ENCODE peak calls at places on chromosomes 6 and 20, in nine cellular contexts. D is cardiac muscle cell, F is upper lobe of left lung, T is MM.1S, U is uterus, X is PC-9, W is heart left ventricle, R is adrenal gland, A is A673. P is an unnamed sample.

GRCh38 chr6:137698636-137699035 is 168.4 kb upstream of the TNFAIP3 start:
- DNase-seq in W (peak), R (peak), F (peak), U (no peak), T (peak), A (no peak), X (no peak), D (no peak), P (no peak)

GRCh38 chr6:66568271-66568670 is 861.2 kb upstream of the EYS start:
- DNase-seq in F (no peak), T (no peak), X (no peak), R (no peak), U (no peak), D (no peak), W (no peak), A (no peak), P (no peak)

GRCh38 chr6:105781248-105781647 is 304.9 kb upstream of the PRDM1 start:
- DNase-seq in W (no peak), X (peak), T (no peak), R (no peak), U (peak), A (no peak), F (no peak), D (no peak), P (no peak)

GRCh38 chr6:129844118-129844891 is 16.8 kb downstream of the TMEM244 start:
- DNase-seq in X (peak), R (no peak), A (peak), T (no peak), F (no peak), W (no peak), D (no peak), U (no peak), P (peak)

GRCh38 chr6:47832386-47833080 is 50.7 kb downstream of the OPN5 start:
- DNase-seq in R (no peak), X (no peak), A (no peak), W (no peak), U (no peak), F (no peak), D (no peak), T (no peak), P (no peak)

GRCh38 chr6:110710115-110710514 is 105.2 kb downstream of the CDK19 start:
- DNase-seq in F (no peak), X (no peak), T (no peak), W (no peak), A (peak), D (no peak), U (no peak), R (no peak), P (no peak)

GRCh38 chr6:157621401-157621800 is 201.6 kb upstream of the SNX9 start:
- DNase-seq in A (no peak), T (no peak), U (no peak), F (no peak), W (no peak), X (no peak), D (no peak), R (no peak), P (no peak)

GRCh38 chr20:37383229-37383989 is 37.5 kb downstream of the SRC start:
- DNase-seq in D (no peak), F (peak), W (no peak), R (peak), T (no peak), X (peak), A (no peak), U (peak), P (no peak)

GRCh38 chr20:56924316-56924975 is 295.3 kb downstream of the TFAP2C start:
- DNase-seq in R (no peak), W (no peak), U (no peak), A (peak), T (no peak), F (no peak), D (no peak), X (no peak), P (no peak)

GRCh38 chr6:137910843-137911456 is 43.9 kb downstream of the TNFAIP3 start:
- DNase-seq in X (no peak), F (no peak), D (no peak), R (no peak), W (no peak), T (no peak), U (no peak), A (no peak), P (no peak)

DNA sequence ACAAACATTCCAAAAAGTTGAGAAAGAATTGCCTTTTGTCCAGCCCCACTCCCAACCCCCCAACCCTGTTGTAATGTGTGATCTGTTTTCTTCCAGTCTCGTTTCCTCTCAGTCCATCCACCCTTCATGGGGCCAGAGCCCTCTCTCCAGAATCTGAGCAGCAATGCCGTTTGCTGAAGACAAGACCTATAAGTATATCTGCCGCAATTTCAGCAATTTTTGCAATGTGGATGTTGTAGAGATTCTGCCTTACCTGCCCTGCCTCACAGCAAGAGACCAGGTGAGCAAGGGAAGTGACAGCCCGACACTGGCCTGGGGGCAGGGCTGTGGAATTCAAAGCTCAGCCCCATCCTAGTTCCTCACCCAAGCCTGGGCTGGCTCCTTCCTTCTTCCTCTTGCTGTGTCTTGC is 7.8 kb downstream of the MAVS start:
- DNase-seq in D (no peak), A (no peak), F (no peak), X (peak), T (no peak), W (no peak), U (no peak), R (no peak), P (no peak)
- H3K27ac ChIP-seq in D (no peak), A (no peak), F (no peak), X (peak), T (no peak), W (no peak), U (no peak), R (no peak), P (no peak)

DNA sequence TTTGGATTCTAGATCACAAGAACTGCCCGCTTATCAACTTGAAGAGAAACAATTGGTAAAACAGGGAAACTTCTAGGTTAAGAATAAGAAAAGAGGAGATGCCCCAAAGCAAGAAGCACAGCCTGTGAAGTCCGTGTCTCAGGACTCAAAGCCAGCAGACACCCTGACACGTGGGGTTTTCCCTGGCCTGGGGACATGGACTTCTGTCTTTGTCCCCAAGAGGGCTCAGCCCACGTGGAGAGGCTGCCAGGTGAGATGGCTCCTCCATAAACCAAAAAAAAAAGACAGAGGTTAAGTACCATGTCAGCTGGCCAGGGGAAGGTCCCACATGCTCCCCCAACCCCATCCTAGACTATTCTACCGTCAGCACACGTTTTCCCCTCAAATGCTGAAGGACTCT is 9.9 kb downstream of the SERPINB6 start:
- DNase-seq in U (no peak), D (no peak), X (no peak), R (no peak), W (no peak), A (no peak), F (no peak), T (no peak), P (no peak)
- H3K4me3 ChIP-seq in U (no peak), D (no peak), X (no peak), R (no peak), W (no peak), A (no peak), F (no peak), T (no peak), P (no peak)

DNA sequence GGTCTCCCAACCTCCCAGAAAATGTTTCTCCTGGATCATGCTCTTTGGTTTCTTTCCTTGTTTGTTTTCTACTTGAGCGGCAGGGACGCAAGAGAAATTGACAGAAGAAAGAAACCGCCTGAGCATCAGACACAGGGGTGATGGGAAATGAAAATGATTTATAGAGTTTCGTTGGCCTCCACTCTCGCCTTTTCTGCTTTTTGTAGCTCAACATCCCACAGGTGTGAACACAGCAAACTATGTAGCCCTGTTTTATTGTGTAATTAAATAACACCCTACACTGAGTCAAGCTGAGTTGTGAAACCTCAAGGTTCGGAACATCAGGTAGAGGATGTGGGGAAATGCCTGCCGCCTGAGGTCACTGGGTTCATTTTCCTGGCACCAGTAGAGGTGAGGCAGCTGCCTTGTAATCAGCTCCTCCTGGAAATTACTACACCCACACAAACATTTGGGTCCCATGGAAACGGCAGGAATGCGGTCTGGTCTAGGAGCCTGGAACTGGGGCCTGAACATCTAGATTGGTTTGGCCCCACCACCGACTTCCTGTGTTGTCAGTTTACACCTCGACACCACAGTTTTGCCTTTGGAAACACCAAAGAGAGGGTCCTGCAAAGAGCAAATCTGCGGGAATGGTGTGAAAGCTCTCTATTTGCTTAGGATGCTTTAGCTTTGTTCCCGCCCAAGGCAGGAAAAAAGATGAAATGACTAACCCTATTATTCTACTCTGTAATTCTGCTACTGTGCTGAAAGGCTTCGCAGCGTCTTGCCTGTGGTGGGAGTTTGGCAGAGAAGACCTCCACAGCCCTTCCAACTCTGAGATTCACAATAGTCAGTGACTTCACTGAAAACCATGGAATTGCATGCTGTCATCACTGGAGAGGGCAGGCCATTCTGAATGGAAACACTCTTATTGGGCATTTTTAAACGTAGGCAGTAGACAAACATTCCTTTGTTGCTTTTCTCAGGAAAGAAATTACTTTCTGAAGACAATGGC is 53.0 kb downstream of the ADAT2 start:
- DNase-seq in W (peak), A (peak), U (peak), R (no peak), F (peak), D (peak), X (peak), T (no peak), P (no peak)
- H3K27ac ChIP-seq in W (no peak), A (no peak), U (no peak), R (no peak), F (no peak), D (no peak), X (peak), T (no peak), P (no peak)

DNA sequence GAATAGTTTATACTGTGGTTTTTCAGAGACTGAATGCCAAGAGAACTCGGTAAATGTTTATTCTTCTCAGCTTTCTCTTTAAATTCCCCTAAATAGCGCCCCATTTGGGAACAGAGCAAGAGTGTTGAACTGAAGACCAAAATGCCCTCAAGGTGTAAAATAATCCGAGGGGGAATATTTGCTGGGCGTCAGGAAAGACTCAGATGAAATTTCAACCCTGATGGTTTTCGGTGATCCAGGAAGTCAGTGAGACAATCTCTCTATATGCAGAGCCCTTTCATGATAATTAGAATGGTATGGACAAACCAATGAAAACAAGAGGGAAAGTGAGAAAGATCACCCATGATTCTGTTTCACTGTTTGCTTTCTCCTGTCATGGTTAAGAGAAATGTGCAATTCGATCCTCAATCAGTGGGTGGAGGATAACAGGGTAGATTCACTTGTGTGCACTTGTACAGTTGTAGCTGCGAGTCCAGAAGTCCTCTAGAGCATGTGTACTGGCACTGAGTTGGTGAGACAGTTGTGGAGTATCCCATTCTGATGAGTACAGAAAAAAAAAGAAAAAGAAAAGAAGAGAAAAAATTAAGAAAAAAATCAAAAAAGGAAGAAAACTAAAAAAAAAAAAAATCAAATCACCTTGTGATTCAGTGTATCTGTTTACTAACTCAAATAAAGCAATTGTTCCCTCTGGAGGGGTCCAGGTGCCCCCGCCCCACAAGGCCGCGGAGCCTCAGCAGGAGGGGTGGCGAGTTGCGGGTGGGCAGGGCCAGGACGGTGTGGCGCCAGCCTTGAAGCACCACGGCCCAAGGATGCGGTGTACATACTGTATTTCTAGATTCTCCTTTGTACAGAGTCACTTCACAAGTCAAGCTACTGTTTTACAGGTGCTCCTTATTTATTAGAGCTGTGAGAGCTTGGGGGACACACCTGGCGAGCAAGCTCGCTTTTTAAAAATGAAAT is 164.9 kb downstream of the SCML4 start:
- DNase-seq in R (no peak), X (peak), D (no peak), T (no peak), W (no peak), F (no peak), A (no peak), U (no peak), P (no peak)
- H3K4me3 ChIP-seq in R (no peak), X (peak), D (no peak), T (no peak), W (no peak), F (no peak), A (no peak), U (no peak), P (peak)

GRCh38 chr6:296151-297122 is 4.2 kb downstream of the DUSP22 start:
- DNase-seq in R (peak), X (no peak), T (peak), U (no peak), W (peak), F (peak), D (no peak), A (no peak), P (peak)
- H3K27ac ChIP-seq in R (peak), X (no peak), T (peak), U (no peak), W (peak), F (peak), D (no peak), A (no peak), P (no peak)

DNA sequence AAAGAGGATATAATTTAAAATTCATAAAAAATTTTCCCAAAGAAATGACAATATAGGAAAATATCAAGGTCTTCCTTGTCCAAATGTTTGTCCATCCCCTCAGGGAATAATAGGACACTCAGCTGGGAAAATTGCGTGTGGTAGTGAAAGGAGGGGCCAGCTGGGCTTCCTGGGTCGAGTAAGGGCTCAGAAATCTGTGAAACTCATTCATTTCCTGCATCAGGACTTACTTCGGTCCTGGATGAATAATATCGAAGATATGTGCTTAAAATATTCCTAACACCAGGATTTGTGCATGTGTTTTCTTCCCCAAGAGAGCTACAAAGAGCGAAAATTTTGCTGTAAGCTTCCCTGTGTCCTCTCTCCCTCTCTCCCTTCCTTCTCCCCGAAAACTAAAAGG is 118.2 kb upstream of the GJE1 start:
- DNase-seq in W (no peak), F (no peak), U (no peak), X (peak), D (no peak), A (peak), R (no peak), T (no peak), P (peak)
- H3K4me3 ChIP-seq in W (no peak), F (no peak), U (no peak), X (peak), D (no peak), A (no peak), R (no peak), T (no peak), P (peak)

GRCh38 chr6:113649276-113649675 is 207.9 kb upstream of the MARCKS start:
- DNase-seq in D (peak), F (peak), W (no peak), X (no peak), T (no peak), R (no peak), A (no peak), U (no peak), P (no peak)

GRCh38 chr6:113651120-113651519 is 206.0 kb upstream of the MARCKS start:
- DNase-seq in F (no peak), X (no peak), U (no peak), D (peak), A (no peak), R (peak), T (no peak), W (peak), P (no peak)

GRCh38 chr6:113650610-113650979 is 206.6 kb upstream of the MARCKS start:
- DNase-seq in A (no peak), U (no peak), F (no peak), W (no peak), R (no peak), X (no peak), T (no peak), D (no peak), P (no peak)

GRCh38 chr6:113648698-113649097 is 208.4 kb upstream of the MARCKS start:
- DNase-seq in A (no peak), R (no peak), W (no peak), U (no peak), X (no peak), T (no peak), D (peak), F (no peak), P (no peak)

DNA sequence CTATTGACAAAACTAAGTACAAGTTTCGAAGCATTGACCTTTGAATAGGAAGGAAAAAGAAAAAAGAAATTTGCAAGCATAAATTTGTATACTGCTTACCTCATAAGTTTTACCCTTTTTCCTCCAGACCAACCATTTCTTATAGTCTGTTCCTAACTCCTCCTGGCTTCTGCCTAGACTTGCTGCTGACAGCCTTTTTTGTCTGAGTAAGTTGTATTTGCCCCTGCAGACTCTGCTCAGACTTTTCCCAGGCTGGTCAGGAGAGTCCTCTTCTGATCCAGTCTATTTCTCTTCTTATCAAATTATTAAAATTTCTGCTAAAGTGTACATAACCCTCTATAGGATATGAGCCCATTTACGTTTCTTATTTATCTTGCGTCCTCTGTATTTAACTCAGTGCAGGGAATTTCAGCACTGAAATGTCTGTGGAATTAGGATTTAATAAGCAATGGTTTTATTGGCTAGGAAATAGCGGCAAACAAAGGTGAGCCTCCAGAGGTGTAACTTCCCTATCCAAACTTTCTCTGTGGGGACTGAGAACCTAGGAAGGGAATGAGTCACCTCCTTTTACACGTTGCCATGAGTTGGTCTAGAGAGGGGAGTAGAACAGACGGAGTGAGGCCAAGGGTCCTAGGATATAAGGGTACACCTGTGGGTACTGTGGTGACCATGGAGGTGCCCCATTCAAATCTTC is 207.1 kb upstream of the MARCKS start:
- DNase-seq in R (no peak), A (no peak), T (no peak), U (no peak), D (no peak), X (no peak), W (no peak), F (no peak), P (no peak)
- H3K27ac ChIP-seq in R (no peak), A (no peak), T (no peak), U (no peak), D (peak), X (no peak), W (no peak), F (no peak), P (no peak)